ENCODE peak calls at places on chromosomes 7 and 10, in nine cellular contexts. P is aorta, G is heart right ventricle, A is PC-9, J is IMR-90, L is neuronal stem cell, H is lower lobe of right lung, I is adrenal gland, Y is heart left ventricle. B is an unnamed sample. For H3K9me3 and H3K4me1, the result is how much of the 10 kb centered on the place peaks cover.

GRCh38 chr10:118511720-118512119 is 83.7 kb downstream of the PRLHR start:
- DNase-seq in G (no peak), H (no peak), L (no peak), J (no peak), P (no peak), A (peak), I (no peak), Y (no peak), B (no peak)

GRCh38 chr10:45354261-45354660 is 19.8 kb upstream of the ALOX5 start:
- DNase-seq in I (peak), H (peak), J (no peak), A (peak), P (no peak), L (no peak), Y (peak), G (peak), B (no peak)

GRCh38 chr7:74115326-74115725 is 31.7 kb downstream of the LIMK1 start:
- DNase-seq in P (no peak), I (no peak), H (no peak), A (no peak), J (no peak), L (no peak), Y (no peak), G (no peak), B (no peak)

GRCh38 chr10:34205452-34205851 is 609.6 kb downstream of the PARD3 start:
- DNase-seq in H (peak), Y (no peak), I (no peak), G (no peak), L (no peak), J (no peak), P (no peak), A (no peak), B (no peak)

GRCh38 chr10:132471484-132471883 is 66.1 kb upstream of the INPP5A start:
- DNase-seq in Y (no peak), L (no peak), P (no peak), J (no peak), G (no peak), I (no peak), H (peak), A (no peak), B (no peak)

GRCh38 chr7:71239517-71239916 is 107.6 kb downstream of the GALNT17 start:
- DNase-seq in P (no peak), H (no peak), G (peak), L (no peak), J (no peak), Y (no peak), I (no peak), A (no peak), B (no peak)

GRCh38 chr7:26858735-26859134 is 5.7 kb downstream of the SKAP2 start:
- DNase-seq in I (no peak), Y (no peak), A (no peak), L (no peak), J (no peak), G (no peak), P (no peak), H (no peak), B (no peak)

GRCh38 chr7:151411551-151411950 is 1.7 kb upstream of the WDR86 start:
- DNase-seq in Y (no peak), J (no peak), I (no peak), A (no peak), G (no peak), L (no peak), P (no peak), H (no peak), B (no peak)

GRCh38 chr7:114269714-114270113 is 144.9 kb upstream of the FOXP2 start:
- DNase-seq in G (no peak), L (no peak), Y (no peak), I (no peak), H (no peak), J (no peak), P (no peak), A (no peak), B (no peak)

GRCh38 chr10:32149257-32149955 is 93.2 kb upstream of the KIF5B start:
- DNase-seq in G (peak), L (no peak), J (peak), H (no peak), Y (peak), A (peak), P (peak), I (peak), B (no peak)

GRCh38 chr10:6912424-6912823 is 332.3 kb upstream of the PRKCQ start:
- DNase-seq in L (no peak), P (no peak), J (peak), G (no peak), I (peak), H (no peak), A (peak), Y (peak), B (no peak)

GRCh38 chr7:51188987-51189386 is 127.6 kb downstream of the COBL start:
- DNase-seq in J (no peak), Y (no peak), A (no peak), I (no peak), P (no peak), G (no peak), H (no peak), L (no peak), B (no peak)

GRCh38 chr10:117188399-117188798 is 8.9 kb upstream of the KCNK18 start:
- DNase-seq in P (no peak), H (no peak), I (no peak), L (no peak), A (no peak), G (no peak), J (no peak), Y (no peak), B (no peak)

GRCh38 chr7:101953248-101953819 is 135.9 kb downstream of the CUX1 start:
- DNase-seq in A (no peak), H (no peak), Y (peak), I (peak), J (peak), G (no peak), P (no peak), L (no peak), B (no peak)

GRCh38 chr10:112382539-112383235 is 8.8 kb downstream of the ACSL5 start:
- DNase-seq in J (no peak), P (no peak), Y (no peak), H (no peak), L (no peak), I (no peak), G (no peak), A (no peak), B (no peak)

GRCh38 chr10:130986828-130987227 is 324.7 kb downstream of the TCERG1L start:
- DNase-seq in G (no peak), P (no peak), J (no peak), A (no peak), Y (no peak), L (no peak), I (peak), H (no peak), B (no peak)
- H3K9me3 ChIP-seq in G (under half), P (under half), J (under half), A (under half), Y (under half), L (under half), I (under half), H (under half), B (under half)

GRCh38 chr7:159014297-159015062 is 130.2 kb downstream of the VIPR2 start:
- DNase-seq in I (no peak), L (no peak), P (no peak), H (no peak), A (no peak), G (no peak), Y (no peak), J (no peak), B (no peak)

GRCh38 chr7:159015894-159016410 is 128.7 kb downstream of the VIPR2 start:
- DNase-seq in A (no peak), H (no peak), J (no peak), I (no peak), P (no peak), Y (no peak), L (no peak), G (no peak), B (no peak)

GRCh38 chr7:159016591-159016990 is 128.1 kb downstream of the VIPR2 start:
- DNase-seq in L (no peak), J (no peak), G (no peak), I (no peak), A (no peak), H (no peak), Y (no peak), P (no peak), B (no peak)

GRCh38 chr7:159013825-159014289 is 130.8 kb downstream of the VIPR2 start:
- DNase-seq in H (no peak), Y (no peak), A (no peak), J (no peak), P (no peak), I (no peak), L (no peak), G (no peak), B (no peak)

DNA sequence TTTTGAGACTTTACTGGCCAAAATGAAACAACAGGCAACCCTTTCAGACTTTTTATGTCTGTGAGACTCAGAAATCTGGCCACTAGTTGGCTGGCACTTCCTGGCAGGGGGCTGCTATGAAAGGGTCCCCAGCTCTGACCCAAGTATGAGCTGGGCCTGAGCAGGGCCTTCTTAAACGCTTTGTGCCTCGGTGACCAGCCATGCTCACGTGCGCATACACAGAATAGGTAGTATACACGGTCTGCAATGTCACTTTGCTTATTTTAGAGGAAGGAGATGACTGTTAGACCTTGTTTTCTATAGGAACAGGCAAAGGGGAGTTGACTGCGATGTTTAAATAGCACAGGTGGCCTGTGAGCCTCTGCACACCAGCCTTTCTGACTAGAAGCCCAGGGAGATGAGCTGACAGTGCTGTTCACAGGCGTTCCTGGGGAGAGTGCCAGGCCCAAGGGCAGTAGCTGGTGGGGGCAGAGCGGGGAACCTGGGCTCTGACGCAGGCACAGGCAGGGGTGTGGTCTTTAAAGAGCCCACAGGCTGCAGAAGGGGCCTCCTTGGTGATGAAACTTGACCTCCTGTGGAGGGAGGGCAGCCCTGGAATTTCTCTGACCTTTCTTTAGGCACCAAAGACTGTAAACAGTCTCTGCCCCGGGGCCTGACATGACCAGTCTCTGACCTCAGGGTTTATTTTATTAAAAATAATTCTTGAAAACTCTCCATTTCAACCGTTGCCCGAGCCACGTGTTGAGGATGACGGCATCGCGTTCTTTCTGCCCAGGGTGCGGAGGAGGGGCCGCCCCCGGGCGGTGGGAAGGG is 129.4 kb downstream of the VIPR2 start:
- DNase-seq in H (peak), J (no peak), I (peak), G (peak), P (peak), L (no peak), Y (peak), A (no peak), B (no peak)
- H3K27ac ChIP-seq in H (no peak), J (peak), I (no peak), G (peak), P (peak), L (no peak), Y (peak), A (no peak), B (no peak)

GRCh38 chr7:24825931-24826661 is 68.8 kb upstream of the GSDME start:
- DNase-seq in I (no peak), A (peak), L (no peak), H (no peak), J (peak), P (no peak), Y (no peak), G (no peak), B (no peak)

GRCh38 chr7:24825315-24825917 is 68.2 kb upstream of the GSDME start:
- DNase-seq in H (no peak), J (no peak), G (no peak), L (no peak), I (no peak), A (peak), P (no peak), Y (no peak), B (no peak)

GRCh38 chr7:24827589-24827988 is 70.3 kb upstream of the GSDME start:
- DNase-seq in P (no peak), H (no peak), G (no peak), L (no peak), J (peak), A (no peak), I (no peak), Y (no peak), B (no peak)

GRCh38 chr7:24826662-24827020 is 69.4 kb upstream of the GSDME start:
- DNase-seq in P (no peak), Y (no peak), G (no peak), L (no peak), J (no peak), H (no peak), I (no peak), A (no peak), B (peak)

DNA sequence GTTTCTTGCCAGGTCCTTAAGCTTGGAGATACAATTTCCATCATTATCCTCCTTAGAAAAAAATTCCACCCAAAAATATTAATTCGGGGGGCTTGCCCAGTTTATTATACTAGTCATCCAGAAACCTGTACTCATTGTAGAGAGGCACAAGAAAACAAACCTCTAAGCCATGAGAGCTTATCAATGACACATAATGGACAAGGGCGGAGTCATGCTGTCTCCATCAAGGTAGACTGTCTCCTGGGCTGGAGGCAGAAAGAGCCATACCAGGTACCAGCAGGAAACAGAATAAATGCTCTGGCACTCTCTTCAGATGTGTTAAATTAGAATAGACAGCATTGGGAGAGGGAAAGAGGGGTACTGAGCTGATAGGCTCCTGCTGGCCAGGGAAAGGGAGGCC is 69.8 kb upstream of the GSDME start:
- DNase-seq in G (no peak), L (no peak), I (no peak), J (no peak), P (no peak), A (no peak), Y (no peak), H (no peak), B (no peak)
- H3K4me1 ChIP-seq in G (under half), L (under half), I (under half), J (under half), P (under half), A (under half), Y (under half), H (under half), B (half or more)

GRCh38 chr7:158029431-158029938 is 558.1 kb downstream of the PTPRN2 start:
- DNase-seq in Y (no peak), A (no peak), P (no peak), I (no peak), J (no peak), L (no peak), H (no peak), G (no peak), B (no peak)

GRCh38 chr7:158030566-158030965 is 557.1 kb downstream of the PTPRN2 start:
- DNase-seq in G (no peak), J (no peak), I (no peak), L (no peak), Y (no peak), P (peak), A (no peak), H (no peak), B (no peak)

GRCh38 chr7:158030071-158030470 is 557.6 kb downstream of the PTPRN2 start:
- DNase-seq in L (no peak), A (no peak), I (no peak), J (no peak), Y (no peak), P (no peak), G (no peak), H (no peak), B (no peak)

GRCh38 chr7:158033196-158033595 is 554.4 kb downstream of the PTPRN2 start:
- DNase-seq in G (no peak), A (no peak), L (no peak), H (no peak), Y (no peak), I (no peak), P (no peak), J (no peak), B (no peak)

DNA sequence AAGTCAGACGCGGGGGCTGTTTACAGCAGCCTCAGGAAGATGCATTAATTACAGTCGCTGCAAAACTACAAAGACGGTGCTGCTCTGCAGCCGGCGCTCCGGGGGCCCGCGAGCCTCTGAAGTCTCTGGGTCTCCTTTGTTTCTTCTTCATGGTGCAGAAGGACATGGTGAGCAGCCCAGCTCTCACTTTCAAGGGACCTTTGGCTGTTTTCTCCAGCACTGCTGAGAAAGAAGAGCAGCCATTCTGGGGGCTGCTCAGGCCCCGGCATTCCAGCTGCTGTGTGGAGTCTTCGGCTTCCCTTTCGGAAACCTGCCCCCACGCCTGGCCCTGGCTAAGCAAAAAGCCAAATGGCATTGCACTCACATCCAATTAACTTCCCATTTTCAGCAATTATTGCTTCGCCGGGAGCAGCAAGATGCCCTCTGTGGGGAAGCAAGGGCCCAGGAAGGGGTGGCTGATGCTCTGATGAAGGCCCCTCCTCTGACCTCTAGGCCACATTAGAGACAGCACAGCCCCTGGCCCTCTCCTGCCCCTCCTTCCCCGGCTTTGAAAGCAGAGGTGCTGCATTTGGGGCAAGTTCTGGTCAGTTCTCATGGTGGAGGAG is 555.7 kb downstream of the PTPRN2 start:
- DNase-seq in P (peak), J (no peak), Y (no peak), L (no peak), H (no peak), G (no peak), I (no peak), A (no peak), B (no peak)
- H3K9me3 ChIP-seq in P (under half), J (half or more), Y (under half), L (under half), H (under half), G (under half), I (under half), A (under half), B (under half)